ENCODE peak calls at places on chromosomes 6 and 20, in nine cellular contexts. I is SHP77; N is activated naive CD8-positive, alpha-beta T cell treated with anti-CD3 and anti-CD28 coated beads for 36 hours; X is prostate gland; A is activated T-helper 1 cell treated with anti-CD3 and anti-CD28 coated beads, Interleukin-12 subunit alpha, Interleukin-12 subunit beta, Interleukin-2, Interleukin-4 antibody, amounts not matched to agents 30 ng/mL and 10 ng/mL and 1 ng/mL, durations not matched to agents 14 hours and 24 hours and 36 hours; F is SK-N-SH; K is stimulated activated naive B cell treated with anti-CD40 and anti-IgM and Interleukin-4, amounts not matched to agents 10 μg/mL and 1 μg/mL and 100 μg/mL, for 72 hours; P is fibroblast of the conjunctiva; V is stimulated activated CD4-positive, alpha-beta T cell treated with anti-CD3 and anti-CD28 coated beads, TNF-alpha, amount 100 ng/mL, for 24 hours. H is an unnamed sample.

GRCh38 chr6:54060286-54060685 is 51.0 kb upstream of the MLIP start:
- DNase-seq in I (no peak), N (no peak), X (no peak), A (no peak), F (no peak), K (no peak), P (no peak), V (no peak), H (no peak)

GRCh38 chr6:146433881-146434741 is 109.5 kb upstream of the RAB32 start:
- DNase-seq in I (no peak), N (no peak), X (no peak), A (no peak), F (peak; percentile 52), K (no peak), P (no peak), V (no peak), H (no peak)

GRCh38 chr20:39070484-39071231 is 108.5 kb downstream of the DHX35 start:
- DNase-seq in I (no peak), N (no peak), X (no peak), A (no peak), F (no peak), K (no peak), P (no peak), V (no peak), H (no peak)

GRCh38 chr6:14658909-14659561 is 541.5 kb downstream of the CD83 start:
- DNase-seq in I (no peak), N (no peak), X (no peak), A (no peak), F (no peak), K (no peak), P (no peak), V (no peak), H (no peak)

GRCh38 chr6:17666646-17667045 is 40.1 kb downstream of the NUP153 start:
- DNase-seq in I (no peak), N (no peak), X (no peak), A (no peak), F (no peak), K (no peak), P (no peak), V (no peak), H (no peak)

GRCh38 chr20:48486065-48486464 is 341.7 kb downstream of the PREX1 start:
- DNase-seq in I (no peak), N (no peak), X (no peak), A (no peak), F (no peak), K (no peak), P (no peak), V (no peak), H (no peak)

GRCh38 chr6:108106261-108106660 is 31.7 kb upstream of the OSTM1 start:
- DNase-seq in I (no peak), N (no peak), X (no peak), A (no peak), F (no peak), K (no peak), P (no peak), V (no peak), H (no peak)

GRCh38 chr6:1513206-1513605 is 96.5 kb upstream of the FOXC1 start:
- DNase-seq in I (no peak), N (no peak), X (no peak), A (no peak), F (no peak), K (no peak), P (no peak), V (no peak), H (no peak)

GRCh38 chr6:4114123-4114522 is 21.3 kb downstream of the ECI2 start:
- DNase-seq in I (no peak), N (no peak), X (no peak), A (no peak), F (no peak), K (no peak), P (peak; percentile 2), V (no peak), H (no peak)

GRCh38 chr6:89081129-89081422 is 525 bp downstream of the PNRC1 start:
- DNase-seq in I (no peak), N (no peak), X (no peak), A (no peak), F (no peak), K (no peak), P (no peak), V (no peak), H (no peak)

GRCh38 chr20:25126204-25126603 is 44.3 kb upstream of the VSX1 start:
- DNase-seq in I (no peak), N (no peak), X (no peak), A (no peak), F (no peak), K (no peak), P (no peak), V (no peak), H (no peak)

GRCh38 chr6:34025112-34025807 is 120.6 kb downstream of the GRM4 start:
- DNase-seq in I (no peak), N (no peak), X (no peak), A (no peak), F (peak; percentile 66), K (no peak), P (no peak), V (no peak), H (no peak)

GRCh38 chr6:145247677-145248419 is 487.5 kb downstream of the EPM2A start:
- DNase-seq in I (no peak), N (no peak), X (no peak), A (no peak), F (no peak), K (no peak), P (peak; percentile 37), V (no peak), H (no peak)

GRCh38 chr6:121730616-121731015 is 295.2 kb downstream of the GJA1 start:
- DNase-seq in I (no peak), N (no peak), X (no peak), A (no peak), F (no peak), K (no peak), P (no peak), V (no peak), H (no peak)

GRCh38 chr6:33914519-33915120 is 110.8 kb upstream of the MLN start:
- DNase-seq in I (no peak), N (peak; percentile 43), X (no peak), A (peak; percentile 37), F (no peak), K (peak; percentile 49), P (no peak), V (no peak), H (no peak)

GRCh38 chr6:40996591-40997247 is 42.3 kb downstream of the UNC5CL start:
- DNase-seq in I (no peak), N (no peak), X (peak; percentile 21), A (no peak), F (no peak), K (no peak), P (no peak), V (no peak), H (no peak)

GRCh38 chr6:70706491-70707123 is 38.9 kb downstream of the SMAP1 start:
- DNase-seq in I (peak; percentile 4), N (no peak), X (no peak), A (no peak), F (peak; percentile 12), K (no peak), P (peak; percentile 13), V (no peak), H (peak; percentile 1)

GRCh38 chr6:44151348-44152108 is 7.1 kb upstream of the CAPN11 start:
- DNase-seq in I (peak; percentile 69), N (peak; percentile 83), X (peak; percentile 68), A (peak; percentile 71), F (peak; percentile 93), K (peak; percentile 68), P (peak; percentile 21), V (peak; percentile 64), H (peak; percentile 88)

GRCh38 chr20:52540489-52540888 is 348.9 kb upstream of the ZFP64 start:
- DNase-seq in I (no peak), N (no peak), X (no peak), A (no peak), F (no peak), K (no peak), P (no peak), V (no peak), H (no peak)